ENCODE peak calls at places on chromosome 15, in nine cellular contexts. One of them, this sample, is unnamed.

GRCh38 chr15:64311566-64311965 is 44.4 kb downstream of the CSNK1G1 start:
- DNase-seq in hippocampal formation: no peak
- DNase-seq in astrocyte: no peak
- DNase-seq in epithelial cell of esophagus: no peak
- DNase-seq in activated effector memory CD4-positive, alpha-beta T cell treated with anti-CD3 and anti-CD28 coated beads, Interleukin-2, amount 50 U/mL, for 16 hours: no peak
- DNase-seq in lung microvascular endothelial cell: no peak
- DNase-seq in SW480: no peak
- DNase-seq in stimulated activated CD8-positive, alpha-beta memory T cell treated with anti-CD3 and anti-CD28 coated beads, Interleukin-4, amount 100 ng/mL, for 1 hour: no peak
- DNase-seq in amygdala: no peak
- DNase-seq in this sample: no peak

GRCh38 chr15:44495562-44495961 is 41.4 kb upstream of the EIF3J start:
- DNase-seq in hippocampal formation: no peak
- DNase-seq in astrocyte: no peak
- DNase-seq in epithelial cell of esophagus: no peak
- DNase-seq in activated effector memory CD4-positive, alpha-beta T cell treated with anti-CD3 and anti-CD28 coated beads, Interleukin-2, amount 50 U/mL, for 16 hours: no peak
- DNase-seq in lung microvascular endothelial cell: no peak
- DNase-seq in SW480: no peak
- DNase-seq in stimulated activated CD8-positive, alpha-beta memory T cell treated with anti-CD3 and anti-CD28 coated beads, Interleukin-4, amount 100 ng/mL, for 1 hour: no peak
- DNase-seq in amygdala: no peak
- DNase-seq in this sample: no peak

GRCh38 chr15:64877435-64877834 is 34.3 kb upstream of the ANKDD1A start:
- DNase-seq in hippocampal formation: peak; percentile 53
- DNase-seq in astrocyte: no peak
- DNase-seq in epithelial cell of esophagus: no peak
- DNase-seq in activated effector memory CD4-positive, alpha-beta T cell treated with anti-CD3 and anti-CD28 coated beads, Interleukin-2, amount 50 U/mL, for 16 hours: no peak
- DNase-seq in lung microvascular endothelial cell: peak; percentile 46
- DNase-seq in SW480: no peak
- DNase-seq in stimulated activated CD8-positive, alpha-beta memory T cell treated with anti-CD3 and anti-CD28 coated beads, Interleukin-4, amount 100 ng/mL, for 1 hour: no peak
- DNase-seq in amygdala: peak; percentile 69
- DNase-seq in this sample: peak; percentile 56

GRCh38 chr15:71444866-71445590 is 329.8 kb downstream of the THSD4 start:
- DNase-seq in hippocampal formation: no peak
- DNase-seq in astrocyte: peak; percentile 65
- DNase-seq in epithelial cell of esophagus: peak; percentile 94
- DNase-seq in activated effector memory CD4-positive, alpha-beta T cell treated with anti-CD3 and anti-CD28 coated beads, Interleukin-2, amount 50 U/mL, for 16 hours: no peak
- DNase-seq in lung microvascular endothelial cell: no peak
- DNase-seq in SW480: peak; percentile 32
- DNase-seq in stimulated activated CD8-positive, alpha-beta memory T cell treated with anti-CD3 and anti-CD28 coated beads, Interleukin-4, amount 100 ng/mL, for 1 hour: no peak
- DNase-seq in amygdala: no peak
- DNase-seq in this sample: no peak

GRCh38 chr15:83215306-83215705 is 7.7 kb upstream of the HDGFL3 start:
- DNase-seq in hippocampal formation: no peak
- DNase-seq in astrocyte: no peak
- DNase-seq in epithelial cell of esophagus: no peak
- DNase-seq in activated effector memory CD4-positive, alpha-beta T cell treated with anti-CD3 and anti-CD28 coated beads, Interleukin-2, amount 50 U/mL, for 16 hours: no peak
- DNase-seq in lung microvascular endothelial cell: no peak
- DNase-seq in SW480: no peak
- DNase-seq in stimulated activated CD8-positive, alpha-beta memory T cell treated with anti-CD3 and anti-CD28 coated beads, Interleukin-4, amount 100 ng/mL, for 1 hour: no peak
- DNase-seq in amygdala: no peak
- DNase-seq in this sample: no peak

GRCh38 chr15:70856884-70857546 is 3.1 kb upstream of the LARP6 start:
- DNase-seq in hippocampal formation: peak; percentile 52
- DNase-seq in astrocyte: peak; percentile 97
- DNase-seq in epithelial cell of esophagus: peak; percentile 94
- DNase-seq in activated effector memory CD4-positive, alpha-beta T cell treated with anti-CD3 and anti-CD28 coated beads, Interleukin-2, amount 50 U/mL, for 16 hours: no peak
- DNase-seq in lung microvascular endothelial cell: peak; percentile 79
- DNase-seq in SW480: peak; percentile 71
- DNase-seq in stimulated activated CD8-positive, alpha-beta memory T cell treated with anti-CD3 and anti-CD28 coated beads, Interleukin-4, amount 100 ng/mL, for 1 hour: no peak
- DNase-seq in amygdala: peak; percentile 31
- DNase-seq in this sample: peak; percentile 49

GRCh38 chr15:38490231-38490630 is 36.3 kb downstream of the FAM98B start:
- DNase-seq in hippocampal formation: no peak
- DNase-seq in astrocyte: peak; percentile 55
- DNase-seq in epithelial cell of esophagus: no peak
- DNase-seq in activated effector memory CD4-positive, alpha-beta T cell treated with anti-CD3 and anti-CD28 coated beads, Interleukin-2, amount 50 U/mL, for 16 hours: no peak
- DNase-seq in lung microvascular endothelial cell: no peak
- DNase-seq in SW480: no peak
- DNase-seq in stimulated activated CD8-positive, alpha-beta memory T cell treated with anti-CD3 and anti-CD28 coated beads, Interleukin-4, amount 100 ng/mL, for 1 hour: no peak
- DNase-seq in amygdala: no peak
- DNase-seq in this sample: no peak

GRCh38 chr15:45395956-45396355 is 17.6 kb upstream of the GATM start:
- DNase-seq in hippocampal formation: no peak
- DNase-seq in astrocyte: no peak
- DNase-seq in epithelial cell of esophagus: no peak
- DNase-seq in activated effector memory CD4-positive, alpha-beta T cell treated with anti-CD3 and anti-CD28 coated beads, Interleukin-2, amount 50 U/mL, for 16 hours: no peak
- DNase-seq in lung microvascular endothelial cell: no peak
- DNase-seq in SW480: no peak
- DNase-seq in stimulated activated CD8-positive, alpha-beta memory T cell treated with anti-CD3 and anti-CD28 coated beads, Interleukin-4, amount 100 ng/mL, for 1 hour: no peak
- DNase-seq in amygdala: no peak
- DNase-seq in this sample: no peak

GRCh38 chr15:43370975-43371974 is at the start of the genes TUBGCP4 and ZSCAN29:
- DNase-seq in hippocampal formation: peak; percentile 79
- DNase-seq in astrocyte: peak; percentile 28
- DNase-seq in epithelial cell of esophagus: peak; percentile 70
- DNase-seq in activated effector memory CD4-positive, alpha-beta T cell treated with anti-CD3 and anti-CD28 coated beads, Interleukin-2, amount 50 U/mL, for 16 hours: peak; percentile 91
- DNase-seq in lung microvascular endothelial cell: peak; percentile 77
- DNase-seq in SW480: peak; percentile 71
- DNase-seq in stimulated activated CD8-positive, alpha-beta memory T cell treated with anti-CD3 and anti-CD28 coated beads, Interleukin-4, amount 100 ng/mL, for 1 hour: peak; percentile 55
- DNase-seq in amygdala: peak; percentile 72
- DNase-seq in this sample: peak; percentile 62

GRCh38 chr15:56719774-56720555 is 13.3 kb downstream of the ZNF280D start:
- DNase-seq in hippocampal formation: no peak
- DNase-seq in astrocyte: peak; percentile 63
- DNase-seq in epithelial cell of esophagus: peak; percentile 36
- DNase-seq in activated effector memory CD4-positive, alpha-beta T cell treated with anti-CD3 and anti-CD28 coated beads, Interleukin-2, amount 50 U/mL, for 16 hours: no peak
- DNase-seq in lung microvascular endothelial cell: no peak
- DNase-seq in SW480: no peak
- DNase-seq in stimulated activated CD8-positive, alpha-beta memory T cell treated with anti-CD3 and anti-CD28 coated beads, Interleukin-4, amount 100 ng/mL, for 1 hour: no peak
- DNase-seq in amygdala: no peak
- DNase-seq in this sample: no peak

GRCh38 chr15:62257991-62258390 is 92.9 kb upstream of the C2CD4B start:
- DNase-seq in hippocampal formation: no peak
- DNase-seq in astrocyte: no peak
- DNase-seq in epithelial cell of esophagus: no peak
- DNase-seq in activated effector memory CD4-positive, alpha-beta T cell treated with anti-CD3 and anti-CD28 coated beads, Interleukin-2, amount 50 U/mL, for 16 hours: no peak
- DNase-seq in lung microvascular endothelial cell: no peak
- DNase-seq in SW480: no peak
- DNase-seq in stimulated activated CD8-positive, alpha-beta memory T cell treated with anti-CD3 and anti-CD28 coated beads, Interleukin-4, amount 100 ng/mL, for 1 hour: no peak
- DNase-seq in amygdala: no peak
- DNase-seq in this sample: no peak

GRCh38 chr15:87777054-87777498 is 479.5 kb downstream of the NTRK3 start:
- DNase-seq in hippocampal formation: no peak
- DNase-seq in astrocyte: peak; percentile 90
- DNase-seq in epithelial cell of esophagus: no peak
- DNase-seq in activated effector memory CD4-positive, alpha-beta T cell treated with anti-CD3 and anti-CD28 coated beads, Interleukin-2, amount 50 U/mL, for 16 hours: no peak
- DNase-seq in lung microvascular endothelial cell: no peak
- DNase-seq in SW480: no peak
- DNase-seq in stimulated activated CD8-positive, alpha-beta memory T cell treated with anti-CD3 and anti-CD28 coated beads, Interleukin-4, amount 100 ng/mL, for 1 hour: no peak
- DNase-seq in amygdala: peak; percentile 40
- DNase-seq in this sample: no peak

GRCh38 chr15:50390549-50391264 is 33.5 kb upstream of the USP8 start:
- DNase-seq in hippocampal formation: no peak
- DNase-seq in astrocyte: no peak
- DNase-seq in epithelial cell of esophagus: peak; percentile 52
- DNase-seq in activated effector memory CD4-positive, alpha-beta T cell treated with anti-CD3 and anti-CD28 coated beads, Interleukin-2, amount 50 U/mL, for 16 hours: no peak
- DNase-seq in lung microvascular endothelial cell: no peak
- DNase-seq in SW480: no peak
- DNase-seq in stimulated activated CD8-positive, alpha-beta memory T cell treated with anti-CD3 and anti-CD28 coated beads, Interleukin-4, amount 100 ng/mL, for 1 hour: no peak
- DNase-seq in amygdala: no peak
- DNase-seq in this sample: no peak

GRCh38 chr15:78244101-78244500 is 9.7 kb upstream of the ACSBG1 start:
- DNase-seq in hippocampal formation: no peak
- DNase-seq in astrocyte: no peak
- DNase-seq in epithelial cell of esophagus: no peak
- DNase-seq in activated effector memory CD4-positive, alpha-beta T cell treated with anti-CD3 and anti-CD28 coated beads, Interleukin-2, amount 50 U/mL, for 16 hours: no peak
- DNase-seq in lung microvascular endothelial cell: no peak
- DNase-seq in SW480: no peak
- DNase-seq in stimulated activated CD8-positive, alpha-beta memory T cell treated with anti-CD3 and anti-CD28 coated beads, Interleukin-4, amount 100 ng/mL, for 1 hour: no peak
- DNase-seq in amygdala: no peak
- DNase-seq in this sample: no peak

GRCh38 chr15:88083828-88084760 is 172.4 kb downstream of the NTRK3 start:
- DNase-seq in hippocampal formation: no peak
- DNase-seq in astrocyte: peak; percentile 18
- DNase-seq in epithelial cell of esophagus: no peak
- DNase-seq in activated effector memory CD4-positive, alpha-beta T cell treated with anti-CD3 and anti-CD28 coated beads, Interleukin-2, amount 50 U/mL, for 16 hours: no peak
- DNase-seq in lung microvascular endothelial cell: no peak
- DNase-seq in SW480: no peak
- DNase-seq in stimulated activated CD8-positive, alpha-beta memory T cell treated with anti-CD3 and anti-CD28 coated beads, Interleukin-4, amount 100 ng/mL, for 1 hour: no peak
- DNase-seq in amygdala: peak; percentile 39
- DNase-seq in this sample: no peak

GRCh38 chr15:70704166-70704565 is 59.2 kb downstream of the UACA start:
- DNase-seq in hippocampal formation: no peak
- DNase-seq in astrocyte: no peak
- DNase-seq in epithelial cell of esophagus: no peak
- DNase-seq in activated effector memory CD4-positive, alpha-beta T cell treated with anti-CD3 and anti-CD28 coated beads, Interleukin-2, amount 50 U/mL, for 16 hours: no peak
- DNase-seq in lung microvascular endothelial cell: no peak
- DNase-seq in SW480: no peak
- DNase-seq in stimulated activated CD8-positive, alpha-beta memory T cell treated with anti-CD3 and anti-CD28 coated beads, Interleukin-4, amount 100 ng/mL, for 1 hour: no peak
- DNase-seq in amygdala: no peak
- DNase-seq in this sample: no peak

GRCh38 chr15:75307778-75308390 is 25.2 kb downstream of the GOLGA6D start:
- DNase-seq in hippocampal formation: no peak
- DNase-seq in astrocyte: no peak
- DNase-seq in epithelial cell of esophagus: peak; percentile 69
- DNase-seq in activated effector memory CD4-positive, alpha-beta T cell treated with anti-CD3 and anti-CD28 coated beads, Interleukin-2, amount 50 U/mL, for 16 hours: peak; percentile 58
- DNase-seq in lung microvascular endothelial cell: peak; percentile 50
- DNase-seq in SW480: peak; percentile 70
- DNase-seq in stimulated activated CD8-positive, alpha-beta memory T cell treated with anti-CD3 and anti-CD28 coated beads, Interleukin-4, amount 100 ng/mL, for 1 hour: no peak
- DNase-seq in amygdala: no peak
- DNase-seq in this sample: no peak

GRCh38 chr15:54082836-54083492 is 104.7 kb downstream of the UNC13C start:
- DNase-seq in hippocampal formation: no peak
- DNase-seq in astrocyte: no peak
- DNase-seq in epithelial cell of esophagus: peak; percentile 4
- DNase-seq in activated effector memory CD4-positive, alpha-beta T cell treated with anti-CD3 and anti-CD28 coated beads, Interleukin-2, amount 50 U/mL, for 16 hours: no peak
- DNase-seq in lung microvascular endothelial cell: peak; percentile 27
- DNase-seq in SW480: no peak
- DNase-seq in stimulated activated CD8-positive, alpha-beta memory T cell treated with anti-CD3 and anti-CD28 coated beads, Interleukin-4, amount 100 ng/mL, for 1 hour: no peak
- DNase-seq in amygdala: no peak
- DNase-seq in this sample: no peak

GRCh38 chr15:20355256-20355868 is 186.2 kb downstream of the GOLGA6L6 start:
- DNase-seq in hippocampal formation: no peak
- DNase-seq in astrocyte: no peak
- DNase-seq in epithelial cell of esophagus: no peak
- DNase-seq in activated effector memory CD4-positive, alpha-beta T cell treated with anti-CD3 and anti-CD28 coated beads, Interleukin-2, amount 50 U/mL, for 16 hours: peak; percentile 63
- DNase-seq in lung microvascular endothelial cell: no peak
- DNase-seq in SW480: no peak
- DNase-seq in stimulated activated CD8-positive, alpha-beta memory T cell treated with anti-CD3 and anti-CD28 coated beads, Interleukin-4, amount 100 ng/mL, for 1 hour: no peak
- DNase-seq in amygdala: no peak
- DNase-seq in this sample: no peak

GRCh38 chr15:53246996-53247395 is 456.9 kb upstream of the ONECUT1 start:
- DNase-seq in hippocampal formation: no peak
- DNase-seq in astrocyte: peak; percentile 3
- DNase-seq in epithelial cell of esophagus: no peak
- DNase-seq in activated effector memory CD4-positive, alpha-beta T cell treated with anti-CD3 and anti-CD28 coated beads, Interleukin-2, amount 50 U/mL, for 16 hours: no peak
- DNase-seq in lung microvascular endothelial cell: no peak
- DNase-seq in SW480: no peak
- DNase-seq in stimulated activated CD8-positive, alpha-beta memory T cell treated with anti-CD3 and anti-CD28 coated beads, Interleukin-4, amount 100 ng/mL, for 1 hour: no peak
- DNase-seq in amygdala: no peak
- DNase-seq in this sample: no peak

GRCh38 chr15:64883097-64883581 is 28.6 kb upstream of the ANKDD1A start:
- DNase-seq in hippocampal formation: no peak
- DNase-seq in astrocyte: no peak
- DNase-seq in epithelial cell of esophagus: peak; percentile 75
- DNase-seq in activated effector memory CD4-positive, alpha-beta T cell treated with anti-CD3 and anti-CD28 coated beads, Interleukin-2, amount 50 U/mL, for 16 hours: no peak
- DNase-seq in lung microvascular endothelial cell: no peak
- DNase-seq in SW480: no peak
- DNase-seq in stimulated activated CD8-positive, alpha-beta memory T cell treated with anti-CD3 and anti-CD28 coated beads, Interleukin-4, amount 100 ng/mL, for 1 hour: no peak
- DNase-seq in amygdala: no peak
- DNase-seq in this sample: no peak

GRCh38 chr15:71131601-71132357 is 16.5 kb downstream of the THSD4 start:
- DNase-seq in hippocampal formation: no peak
- DNase-seq in astrocyte: peak; percentile 39
- DNase-seq in epithelial cell of esophagus: peak; percentile 88
- DNase-seq in activated effector memory CD4-positive, alpha-beta T cell treated with anti-CD3 and anti-CD28 coated beads, Interleukin-2, amount 50 U/mL, for 16 hours: no peak
- DNase-seq in lung microvascular endothelial cell: peak; percentile 67
- DNase-seq in SW480: no peak
- DNase-seq in stimulated activated CD8-positive, alpha-beta memory T cell treated with anti-CD3 and anti-CD28 coated beads, Interleukin-4, amount 100 ng/mL, for 1 hour: no peak
- DNase-seq in amygdala: no peak
- DNase-seq in this sample: no peak

GRCh38 chr15:70902105-70902504 is 9.5 kb downstream of the LRRC49 start:
- DNase-seq in hippocampal formation: no peak
- DNase-seq in astrocyte: peak; percentile 92
- DNase-seq in epithelial cell of esophagus: peak; percentile 96
- DNase-seq in activated effector memory CD4-positive, alpha-beta T cell treated with anti-CD3 and anti-CD28 coated beads, Interleukin-2, amount 50 U/mL, for 16 hours: no peak
- DNase-seq in lung microvascular endothelial cell: no peak
- DNase-seq in SW480: peak; percentile 14
- DNase-seq in stimulated activated CD8-positive, alpha-beta memory T cell treated with anti-CD3 and anti-CD28 coated beads, Interleukin-4, amount 100 ng/mL, for 1 hour: no peak
- DNase-seq in amygdala: no peak
- DNase-seq in this sample: no peak